ENCODE peak calls at places on chromosomes 11 and 22, in eight cellular contexts. Z is cerebellar nuclear complex; C is activated CD8-positive, alpha-beta T cell treated with anti-CD3 and anti-CD28 coated beads, Interleukin-2, amount 10 ng/mL, durations not matched to agents 7 days and 5 days; M is K562; F is colonic mucosa; V is astrocyte of the cerebellum; I is tibial artery; O is cardiac fibroblast. Y is an unnamed sample.

GRCh38 chr22:40487663-40488249 is 117.4 kb downstream of the SGSM3 start:
- DNase-seq in C (peak), F (no peak), M (peak), Z (no peak), I (no peak), V (no peak), O (peak), Y (peak)

GRCh38 chr11:46951864-46952263 is 15.3 kb downstream of the CSTPP1 start:
- DNase-seq in I (no peak), M (no peak), V (no peak), F (no peak), O (no peak), Z (no peak), C (no peak), Y (no peak)

GRCh38 chr11:110809800-110810199 is 97.6 kb upstream of the ARHGAP20 start:
- DNase-seq in O (no peak), I (no peak), V (no peak), F (no peak), Z (no peak), M (no peak), C (no peak), Y (no peak)

GRCh38 chr22:39359659-39360195 is 9.9 kb downstream of the SYNGR1 start:
- DNase-seq in Z (no peak), V (no peak), O (no peak), C (no peak), F (no peak), I (no peak), M (no peak), Y (no peak)

GRCh38 chr22:29947410-29948387 is 64.7 kb downstream of the MTMR3 start:
- DNase-seq in M (no peak), F (no peak), I (no peak), V (peak), Z (no peak), C (no peak), O (peak), Y (no peak)

GRCh38 chr11:7251836-7252682 is at the start of gene SYT9:
- DNase-seq in O (peak), C (peak), M (peak), V (no peak), Z (peak), F (peak), I (peak), Y (no peak)

GRCh38 chr11:111477898-111478297 is 34.3 kb downstream of the BTG4 start:
- DNase-seq in Z (no peak), O (no peak), I (no peak), V (no peak), M (no peak), F (no peak), C (no peak), Y (no peak)

GRCh38 chr11:33291004-33291777 is 34.0 kb downstream of the HIPK3 start:
- DNase-seq in F (no peak), V (no peak), I (no peak), M (no peak), O (peak), C (no peak), Z (no peak), Y (no peak)

GRCh38 chr11:34213366-34213765 is 107.9 kb downstream of the NAT10 start:
- DNase-seq in I (no peak), F (no peak), C (no peak), Z (no peak), M (no peak), V (no peak), O (no peak), Y (no peak)

GRCh38 chr11:2519879-2520735 is 75.3 kb downstream of the KCNQ1 start:
- DNase-seq in M (no peak), V (no peak), C (no peak), O (no peak), I (peak), F (peak), Z (no peak), Y (no peak)

GRCh38 chr11:6298605-6299004 is 21.7 kb downstream of the CAVIN3 start:
- DNase-seq in I (no peak), M (no peak), Z (no peak), V (no peak), O (peak), F (peak), C (peak), Y (peak)

GRCh38 chr22:17368727-17369552 is at the start of gene CECR2:
- DNase-seq in F (peak), M (peak), O (peak), I (no peak), V (no peak), Z (no peak), C (no peak), Y (peak)

GRCh38 chr11:9755561-9755960 is 91.7 kb downstream of the SWAP70 start:
- DNase-seq in Z (no peak), V (peak), M (no peak), O (peak), F (no peak), I (no peak), C (no peak), Y (peak)

GRCh38 chr22:46508391-46508999 is 28.9 kb downstream of the CELSR1 start:
- DNase-seq in F (no peak), M (no peak), O (no peak), I (no peak), V (no peak), C (no peak), Z (no peak), Y (no peak)

GRCh38 chr11:94049351-94049750 is 28.2 kb downstream of the HEPHL1 start:
- DNase-seq in Z (no peak), O (no peak), I (no peak), M (no peak), F (no peak), V (no peak), C (no peak), Y (no peak)

GRCh38 chr22:19821523-19822300 is 33.0 kb downstream of the GNB1L start:
- DNase-seq in M (no peak), O (no peak), V (no peak), F (no peak), I (peak), Z (no peak), C (no peak), Y (no peak)

GRCh38 chr11:1839924-1840779 is 1.4 kb downstream of the TNNI2 start:
- DNase-seq in Z (no peak), F (peak), C (peak), M (no peak), I (no peak), O (no peak), V (no peak), Y (no peak)

GRCh38 chr11:17343907-17344306 is 7.7 kb upstream of the NCR3LG1 start:
- DNase-seq in F (no peak), C (no peak), Z (no peak), V (peak), O (peak), I (no peak), M (no peak), Y (no peak)